ENCODE peak calls at places on chromosomes 13 and 19, in five cellular contexts. One of them, this sample, is unnamed.

GRCh38 chr19:10624585-10624984 is 768 bp upstream of the SLC44A2 start:
- DNase-seq in IMR-90: no peak
- DNase-seq in endodermal cell: no peak
- DNase-seq in PC-3: no peak
- DNase-seq in pancreas: no peak
- DNase-seq in this sample: no peak

GRCh38 chr13:32731576-32731975 is 145.3 kb downstream of the PDS5B start:
- DNase-seq in PC-3: peak
- DNase-seq in IMR-90: peak
- DNase-seq in endodermal cell: no peak
- DNase-seq in pancreas: no peak
- DNase-seq in this sample: no peak

GRCh38 chr13:97921146-97921776 is 32.2 kb upstream of the IPO5 start:
- DNase-seq in pancreas: no peak
- DNase-seq in PC-3: no peak
- DNase-seq in endodermal cell: no peak
- DNase-seq in IMR-90: peak
- DNase-seq in this sample: no peak

GRCh38 chr19:19540707-19541515 is 2.8 kb downstream of the CILP2 start:
- DNase-seq in endodermal cell: peak
- DNase-seq in pancreas: peak
- DNase-seq in PC-3: peak
- DNase-seq in IMR-90: no peak
- DNase-seq in this sample: peak

GRCh38 chr13:51636349-51636890 is 52.2 kb downstream of the WDFY2 start:
- DNase-seq in endodermal cell: peak
- DNase-seq in pancreas: no peak
- DNase-seq in PC-3: peak
- DNase-seq in IMR-90: no peak
- DNase-seq in this sample: no peak

GRCh38 chr13:69496951-69497350 is 610.7 kb upstream of the ATXN8OS start:
- DNase-seq in pancreas: no peak
- DNase-seq in IMR-90: no peak
- DNase-seq in endodermal cell: no peak
- DNase-seq in PC-3: no peak
- DNase-seq in this sample: no peak

GRCh38 chr13:21282065-21282464 is 105.6 kb downstream of the MRPL57 start:
- DNase-seq in IMR-90: no peak
- DNase-seq in pancreas: no peak
- DNase-seq in endodermal cell: no peak
- DNase-seq in PC-3: no peak
- DNase-seq in this sample: no peak

GRCh38 chr19:14318873-14319272 is 62.4 kb upstream of the ADGRE5 start:
- DNase-seq in PC-3: no peak
- DNase-seq in IMR-90: no peak
- DNase-seq in pancreas: no peak
- DNase-seq in endodermal cell: peak
- DNase-seq in this sample: no peak

GRCh38 chr13:110047511-110047910 is 259.4 kb downstream of the COL4A1 start:
- DNase-seq in endodermal cell: no peak
- DNase-seq in pancreas: peak
- DNase-seq in IMR-90: peak
- DNase-seq in PC-3: peak
- DNase-seq in this sample: no peak

DNA sequence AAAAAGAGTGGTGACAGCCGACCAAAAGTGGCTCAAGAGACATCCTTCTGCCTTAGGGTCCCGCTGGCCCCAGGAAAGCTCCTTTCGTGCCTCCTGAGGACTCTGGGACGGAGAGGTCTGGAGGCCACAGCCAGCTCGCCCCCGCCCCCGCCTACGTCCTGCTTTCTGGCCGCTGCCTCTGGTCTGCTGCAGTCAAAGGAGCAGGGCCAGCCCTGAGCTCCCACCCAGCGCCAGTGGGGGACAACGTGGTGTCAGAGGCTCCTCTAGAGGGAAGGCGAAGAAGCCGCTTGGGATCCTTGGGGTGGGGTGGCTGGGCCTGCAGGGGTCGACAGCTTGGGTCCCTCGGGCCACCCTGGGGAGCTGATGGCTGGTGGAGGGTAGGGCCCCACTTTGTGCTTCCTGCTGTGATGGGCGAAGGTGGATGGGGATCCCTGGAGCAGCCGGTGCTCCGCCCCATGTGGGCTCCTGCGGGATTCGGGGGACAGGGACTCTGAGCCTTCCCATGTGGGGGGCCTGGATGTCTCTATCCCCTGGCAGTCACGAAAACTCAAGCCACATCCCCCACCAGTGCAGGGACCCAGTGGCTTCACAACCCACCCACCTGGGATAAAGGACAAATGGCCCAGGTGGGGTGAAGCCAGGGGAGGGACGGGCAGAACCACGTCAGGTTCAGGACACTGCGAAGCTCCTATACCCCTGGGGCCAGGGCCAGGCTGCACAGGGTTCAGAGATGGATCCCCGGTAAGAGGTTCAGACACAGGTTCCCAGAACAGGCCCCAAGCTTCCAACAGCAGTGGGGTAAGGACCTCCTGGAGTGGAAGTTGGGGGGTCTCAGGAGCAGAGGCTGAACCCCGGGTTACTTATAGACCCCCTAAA is 9.0 kb upstream of the DIRAS1 start:
- DNase-seq in IMR-90: no peak
- DNase-seq in endodermal cell: no peak
- DNase-seq in pancreas: no peak
- DNase-seq in PC-3: no peak
- DNase-seq in this sample: no peak
- H3K27ac ChIP-seq in IMR-90: no peak
- H3K27ac ChIP-seq in endodermal cell: no peak
- H3K27ac ChIP-seq in pancreas: no peak
- H3K27ac ChIP-seq in PC-3: no peak
- H3K27ac ChIP-seq in this sample: no peak

GRCh38 chr13:89115307-89115706 is 1444.1 kb downstream of the SLITRK5 start:
- DNase-seq in IMR-90: no peak
- DNase-seq in pancreas: no peak
- DNase-seq in PC-3: no peak
- DNase-seq in endodermal cell: peak
- DNase-seq in this sample: no peak
- TF ChIP-seq CTCF in IMR-90: no peak
- TF ChIP-seq CTCF in pancreas: no peak
- TF ChIP-seq CTCF in PC-3: peak
- TF ChIP-seq CTCF in endodermal cell: peak
- TF ChIP-seq CTCF in this sample: peak

GRCh38 chr19:51364200-51365106 is 1.7 kb downstream of the ETFB start:
- DNase-seq in PC-3: peak
- DNase-seq in IMR-90: no peak
- DNase-seq in pancreas: no peak
- DNase-seq in endodermal cell: no peak
- DNase-seq in this sample: peak
- H3K27ac ChIP-seq in PC-3: peak
- H3K27ac ChIP-seq in IMR-90: no peak
- H3K27ac ChIP-seq in pancreas: no peak
- H3K27ac ChIP-seq in endodermal cell: no peak
- H3K27ac ChIP-seq in this sample: peak

DNA sequence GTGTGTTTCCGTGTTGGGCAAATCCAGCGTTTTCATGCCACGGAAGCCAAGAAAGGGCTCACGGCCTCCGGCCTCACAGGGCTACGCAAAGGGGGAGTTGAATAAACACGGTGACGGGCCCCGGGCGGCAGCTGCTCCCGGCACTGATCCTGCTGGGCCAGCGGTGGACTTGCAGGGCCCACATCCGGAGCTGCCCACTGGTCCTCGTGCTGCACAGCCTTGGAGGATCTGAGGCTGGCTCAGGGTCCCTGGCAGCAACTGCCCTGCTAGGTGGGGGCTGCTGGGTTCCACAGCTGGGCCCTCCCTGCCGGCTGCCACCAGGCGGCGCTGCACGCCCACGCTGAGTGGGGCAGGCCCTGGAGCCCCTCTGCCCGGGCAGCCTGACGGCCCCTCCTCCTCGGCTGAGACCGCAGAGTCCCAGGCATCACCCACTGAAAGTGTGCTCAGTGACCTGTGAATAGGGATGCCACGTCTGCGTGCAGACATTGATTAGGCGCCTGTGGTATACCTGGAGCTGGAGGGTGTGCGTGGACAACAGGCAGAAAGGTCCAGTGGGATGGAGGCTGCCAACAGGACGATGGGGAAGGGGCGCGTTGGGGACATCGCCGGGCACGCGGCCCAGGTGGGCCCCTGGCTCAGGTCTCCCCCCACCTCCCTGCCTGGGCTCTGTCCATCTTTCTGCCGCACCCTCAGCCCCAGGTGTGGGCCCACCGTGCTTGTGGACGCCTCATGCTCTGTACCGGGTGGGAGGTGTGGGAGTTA is 5.3 kb upstream of the HCN2 start:
- DNase-seq in pancreas: no peak
- DNase-seq in endodermal cell: peak
- DNase-seq in PC-3: peak
- DNase-seq in IMR-90: peak
- DNase-seq in this sample: no peak
- TF ChIP-seq CTCF in pancreas: peak
- TF ChIP-seq CTCF in endodermal cell: peak
- TF ChIP-seq CTCF in PC-3: peak
- TF ChIP-seq CTCF in IMR-90: peak
- TF ChIP-seq CTCF in this sample: peak

This sample was measured in PC-9.